ENCODE peak calls at places on chromosomes 6 and 20, in nine cellular contexts. One of them, this sample, is unnamed.

GRCh38 chr6:108074057-108074358 is 533 bp downstream of the OSTM1 start:
- DNase-seq in NCI-H524: no peak
- DNase-seq in H4: no peak
- DNase-seq in GM10248: no peak
- DNase-seq in ovary: no peak
- DNase-seq in mucosa of gallbladder: no peak
- DNase-seq in activated CD4-positive, alpha-beta T cell treated with anti-CD3 and anti-CD28 coated beads for 4 hours: no peak
- DNase-seq in CD8-positive, alpha-beta memory T cell: no peak
- DNase-seq in cardiac fibroblast: no peak
- DNase-seq in this sample: no peak

GRCh38 chr6:11436508-11437096 is 100.9 kb upstream of the TMEM170B start:
- DNase-seq in NCI-H524: no peak
- DNase-seq in H4: no peak
- DNase-seq in GM10248: no peak
- DNase-seq in ovary: no peak
- DNase-seq in mucosa of gallbladder: no peak
- DNase-seq in activated CD4-positive, alpha-beta T cell treated with anti-CD3 and anti-CD28 coated beads for 4 hours: no peak
- DNase-seq in CD8-positive, alpha-beta memory T cell: no peak
- DNase-seq in cardiac fibroblast: no peak
- DNase-seq in this sample: no peak

GRCh38 chr20:43691928-43692524 is 25.1 kb downstream of the MYBL2 start:
- DNase-seq in NCI-H524: peak; percentile 16
- DNase-seq in H4: no peak
- DNase-seq in GM10248: peak; percentile 80
- DNase-seq in ovary: no peak
- DNase-seq in mucosa of gallbladder: peak; percentile 25
- DNase-seq in activated CD4-positive, alpha-beta T cell treated with anti-CD3 and anti-CD28 coated beads for 4 hours: peak; percentile 52
- DNase-seq in CD8-positive, alpha-beta memory T cell: peak; percentile 30
- DNase-seq in cardiac fibroblast: peak; percentile 56
- DNase-seq in this sample: no peak

GRCh38 chr20:2946988-2947961 is 74.0 kb downstream of the PTPRA start:
- DNase-seq in NCI-H524: no peak
- DNase-seq in H4: no peak
- DNase-seq in GM10248: no peak
- DNase-seq in ovary: no peak
- DNase-seq in mucosa of gallbladder: peak; percentile 11
- DNase-seq in activated CD4-positive, alpha-beta T cell treated with anti-CD3 and anti-CD28 coated beads for 4 hours: no peak
- DNase-seq in CD8-positive, alpha-beta memory T cell: no peak
- DNase-seq in cardiac fibroblast: peak; percentile 62
- DNase-seq in this sample: no peak

GRCh38 chr6:25136879-25137278 is 142.3 kb upstream of the CARMIL1 start:
- DNase-seq in NCI-H524: no peak
- DNase-seq in H4: no peak
- DNase-seq in GM10248: no peak
- DNase-seq in ovary: no peak
- DNase-seq in mucosa of gallbladder: no peak
- DNase-seq in activated CD4-positive, alpha-beta T cell treated with anti-CD3 and anti-CD28 coated beads for 4 hours: no peak
- DNase-seq in CD8-positive, alpha-beta memory T cell: no peak
- DNase-seq in cardiac fibroblast: peak; percentile 47
- DNase-seq in this sample: no peak

GRCh38 chr6:6915813-6916547 is 191.8 kb upstream of the RREB1 start:
- DNase-seq in NCI-H524: no peak
- DNase-seq in H4: no peak
- DNase-seq in GM10248: no peak
- DNase-seq in ovary: peak; percentile 76
- DNase-seq in mucosa of gallbladder: peak; percentile 55
- DNase-seq in activated CD4-positive, alpha-beta T cell treated with anti-CD3 and anti-CD28 coated beads for 4 hours: no peak
- DNase-seq in CD8-positive, alpha-beta memory T cell: no peak
- DNase-seq in cardiac fibroblast: peak; percentile 68
- DNase-seq in this sample: no peak

GRCh38 chr6:80335061-80335660 is 228.7 kb downstream of the BCKDHB start:
- DNase-seq in NCI-H524: no peak
- DNase-seq in H4: no peak
- DNase-seq in GM10248: no peak
- DNase-seq in ovary: no peak
- DNase-seq in mucosa of gallbladder: no peak
- DNase-seq in activated CD4-positive, alpha-beta T cell treated with anti-CD3 and anti-CD28 coated beads for 4 hours: no peak
- DNase-seq in CD8-positive, alpha-beta memory T cell: no peak
- DNase-seq in cardiac fibroblast: peak; percentile 29
- DNase-seq in this sample: no peak

GRCh38 chr6:166866839-166867637 is 89.3 kb downstream of the RNASET2 start:
- DNase-seq in NCI-H524: no peak
- DNase-seq in H4: no peak
- DNase-seq in GM10248: no peak
- DNase-seq in ovary: no peak
- DNase-seq in mucosa of gallbladder: no peak
- DNase-seq in activated CD4-positive, alpha-beta T cell treated with anti-CD3 and anti-CD28 coated beads for 4 hours: no peak
- DNase-seq in CD8-positive, alpha-beta memory T cell: no peak
- DNase-seq in cardiac fibroblast: no peak
- DNase-seq in this sample: no peak

GRCh38 chr20:53284141-53285055 is 309.2 kb downstream of the ZNF217 start:
- DNase-seq in NCI-H524: peak; percentile 7
- DNase-seq in H4: no peak
- DNase-seq in GM10248: no peak
- DNase-seq in ovary: no peak
- DNase-seq in mucosa of gallbladder: no peak
- DNase-seq in activated CD4-positive, alpha-beta T cell treated with anti-CD3 and anti-CD28 coated beads for 4 hours: no peak
- DNase-seq in CD8-positive, alpha-beta memory T cell: no peak
- DNase-seq in cardiac fibroblast: no peak
- DNase-seq in this sample: no peak

GRCh38 chr6:161482517-161482903 is 208.6 kb upstream of the AGPAT4 start:
- DNase-seq in NCI-H524: no peak
- DNase-seq in H4: no peak
- DNase-seq in GM10248: no peak
- DNase-seq in ovary: no peak
- DNase-seq in mucosa of gallbladder: peak; percentile 16
- DNase-seq in activated CD4-positive, alpha-beta T cell treated with anti-CD3 and anti-CD28 coated beads for 4 hours: no peak
- DNase-seq in CD8-positive, alpha-beta memory T cell: no peak
- DNase-seq in cardiac fibroblast: no peak
- DNase-seq in this sample: peak; percentile 68

GRCh38 chr20:41428285-41428684 is 61.7 kb upstream of the EMILIN3 start:
- DNase-seq in NCI-H524: no peak
- DNase-seq in H4: no peak
- DNase-seq in GM10248: no peak
- DNase-seq in ovary: no peak
- DNase-seq in mucosa of gallbladder: no peak
- DNase-seq in activated CD4-positive, alpha-beta T cell treated with anti-CD3 and anti-CD28 coated beads for 4 hours: peak; percentile 11
- DNase-seq in CD8-positive, alpha-beta memory T cell: no peak
- DNase-seq in cardiac fibroblast: peak; percentile 87
- DNase-seq in this sample: peak; percentile 89

GRCh38 chr6:136921936-136922679 is at the start of gene SLC35D3:
- DNase-seq in NCI-H524: no peak
- DNase-seq in H4: no peak
- DNase-seq in GM10248: peak; percentile 61
- DNase-seq in ovary: peak; percentile 33
- DNase-seq in mucosa of gallbladder: no peak
- DNase-seq in activated CD4-positive, alpha-beta T cell treated with anti-CD3 and anti-CD28 coated beads for 4 hours: peak; percentile 18
- DNase-seq in CD8-positive, alpha-beta memory T cell: no peak
- DNase-seq in cardiac fibroblast: peak; percentile 23
- DNase-seq in this sample: no peak

GRCh38 chr20:58839474-58839874 is 11.2 kb downstream of the GNAS-AS1 start:
- DNase-seq in NCI-H524: no peak
- DNase-seq in H4: peak; percentile 27
- DNase-seq in GM10248: no peak
- DNase-seq in ovary: peak; percentile 47
- DNase-seq in mucosa of gallbladder: no peak
- DNase-seq in activated CD4-positive, alpha-beta T cell treated with anti-CD3 and anti-CD28 coated beads for 4 hours: peak; percentile 47
- DNase-seq in CD8-positive, alpha-beta memory T cell: no peak
- DNase-seq in cardiac fibroblast: peak; percentile 26
- DNase-seq in this sample: no peak

GRCh38 chr6:40807484-40807883 is 220.3 kb upstream of the LRFN2 start:
- DNase-seq in NCI-H524: no peak
- DNase-seq in H4: peak; percentile 25
- DNase-seq in GM10248: no peak
- DNase-seq in ovary: no peak
- DNase-seq in mucosa of gallbladder: no peak
- DNase-seq in activated CD4-positive, alpha-beta T cell treated with anti-CD3 and anti-CD28 coated beads for 4 hours: no peak
- DNase-seq in CD8-positive, alpha-beta memory T cell: no peak
- DNase-seq in cardiac fibroblast: no peak
- DNase-seq in this sample: peak; percentile 69

GRCh38 chr20:48827880-48828733 is at the start of gene PREX1:
- DNase-seq in NCI-H524: peak; percentile 70
- DNase-seq in H4: peak; percentile 58
- DNase-seq in GM10248: peak; percentile 94
- DNase-seq in ovary: peak; percentile 62
- DNase-seq in mucosa of gallbladder: peak; percentile 70
- DNase-seq in activated CD4-positive, alpha-beta T cell treated with anti-CD3 and anti-CD28 coated beads for 4 hours: peak; percentile 75
- DNase-seq in CD8-positive, alpha-beta memory T cell: peak; percentile 82
- DNase-seq in cardiac fibroblast: peak; percentile 75
- DNase-seq in this sample: no peak

GRCh38 chr20:19909696-19910095 is 107.5 kb upstream of the NAA20 start:
- DNase-seq in NCI-H524: no peak
- DNase-seq in H4: peak; percentile 49
- DNase-seq in GM10248: no peak
- DNase-seq in ovary: no peak
- DNase-seq in mucosa of gallbladder: no peak
- DNase-seq in activated CD4-positive, alpha-beta T cell treated with anti-CD3 and anti-CD28 coated beads for 4 hours: no peak
- DNase-seq in CD8-positive, alpha-beta memory T cell: no peak
- DNase-seq in cardiac fibroblast: peak; percentile 50
- DNase-seq in this sample: no peak